ENCODE peak calls at places on chromosomes 13 and 19, in eight cellular contexts. One of them, this sample, is unnamed.

GRCh38 chr19:6802336-6803035 is 30.0 kb downstream of the VAV1 start:
- DNase-seq in AG04450: no peak
- DNase-seq in upper lobe of left lung: no peak
- DNase-seq in progenitor cell of endocrine pancreas: no peak
- DNase-seq in suprapubic skin: peak; percentile 78
- DNase-seq in cerebellar cortex: no peak
- DNase-seq in fibroblast of mammary gland: no peak
- DNase-seq in PC-3: peak; percentile 24
- DNase-seq in this sample: peak; percentile 23

GRCh38 chr13:27295096-27295495 is 24.5 kb downstream of the RASL11A start:
- DNase-seq in upper lobe of left lung: no peak
- DNase-seq in fibroblast of mammary gland: no peak
- DNase-seq in AG04450: no peak
- DNase-seq in PC-3: peak; percentile 18
- DNase-seq in progenitor cell of endocrine pancreas: no peak
- DNase-seq in cerebellar cortex: no peak
- DNase-seq in suprapubic skin: no peak
- DNase-seq in this sample: no peak

GRCh38 chr19:2121416-2122051 is 24.8 kb downstream of the IZUMO4 start:
- DNase-seq in AG04450: no peak
- DNase-seq in fibroblast of mammary gland: no peak
- DNase-seq in progenitor cell of endocrine pancreas: no peak
- DNase-seq in PC-3: no peak
- DNase-seq in suprapubic skin: no peak
- DNase-seq in cerebellar cortex: no peak
- DNase-seq in upper lobe of left lung: peak; percentile 80
- DNase-seq in this sample: no peak

GRCh38 chr13:107395927-107396757 is 819.2 kb downstream of the LIG4 start:
- DNase-seq in cerebellar cortex: no peak
- DNase-seq in PC-3: no peak
- DNase-seq in fibroblast of mammary gland: no peak
- DNase-seq in suprapubic skin: no peak
- DNase-seq in AG04450: no peak
- DNase-seq in upper lobe of left lung: no peak
- DNase-seq in progenitor cell of endocrine pancreas: no peak
- DNase-seq in this sample: no peak

GRCh38 chr13:33031277-33031676 is 15.1 kb downstream of the KL start:
- DNase-seq in progenitor cell of endocrine pancreas: no peak
- DNase-seq in AG04450: no peak
- DNase-seq in cerebellar cortex: no peak
- DNase-seq in fibroblast of mammary gland: no peak
- DNase-seq in suprapubic skin: no peak
- DNase-seq in PC-3: no peak
- DNase-seq in upper lobe of left lung: no peak
- DNase-seq in this sample: no peak

GRCh38 chr13:24199016-24199415 is 38.5 kb downstream of the SPATA13 start:
- DNase-seq in progenitor cell of endocrine pancreas: no peak
- DNase-seq in upper lobe of left lung: no peak
- DNase-seq in suprapubic skin: no peak
- DNase-seq in AG04450: no peak
- DNase-seq in fibroblast of mammary gland: peak; percentile 65
- DNase-seq in PC-3: no peak
- DNase-seq in cerebellar cortex: no peak
- DNase-seq in this sample: no peak

GRCh38 chr19:52897149-52897935 is at the start of gene ZNF320:
- DNase-seq in suprapubic skin: peak; percentile 98
- DNase-seq in AG04450: peak; percentile 71
- DNase-seq in progenitor cell of endocrine pancreas: peak; percentile 95
- DNase-seq in cerebellar cortex: peak; percentile 92
- DNase-seq in upper lobe of left lung: peak; percentile 97
- DNase-seq in fibroblast of mammary gland: peak; percentile 91
- DNase-seq in PC-3: peak; percentile 95
- DNase-seq in this sample: peak; percentile 95

GRCh38 chr13:97975280-97975850 is 21.9 kb downstream of the IPO5 start:
- DNase-seq in PC-3: no peak
- DNase-seq in upper lobe of left lung: no peak
- DNase-seq in fibroblast of mammary gland: no peak
- DNase-seq in AG04450: no peak
- DNase-seq in progenitor cell of endocrine pancreas: no peak
- DNase-seq in suprapubic skin: no peak
- DNase-seq in cerebellar cortex: no peak
- DNase-seq in this sample: no peak

GRCh38 chr19:37519890-37520289 is 13.2 kb downstream of the ZNF793 start:
- DNase-seq in PC-3: peak; percentile 3
- DNase-seq in AG04450: no peak
- DNase-seq in upper lobe of left lung: no peak
- DNase-seq in fibroblast of mammary gland: peak; percentile 14
- DNase-seq in progenitor cell of endocrine pancreas: no peak
- DNase-seq in cerebellar cortex: no peak
- DNase-seq in suprapubic skin: no peak
- DNase-seq in this sample: peak; percentile 37

GRCh38 chr19:7519411-7520130 is 2.9 kb upstream of the MCOLN1 start:
- DNase-seq in fibroblast of mammary gland: no peak
- DNase-seq in upper lobe of left lung: peak; percentile 86
- DNase-seq in cerebellar cortex: no peak
- DNase-seq in PC-3: no peak
- DNase-seq in suprapubic skin: no peak
- DNase-seq in progenitor cell of endocrine pancreas: no peak
- DNase-seq in AG04450: no peak
- DNase-seq in this sample: no peak

GRCh38 chr19:51181913-51182419 is 39.9 kb downstream of the SIGLEC7 start:
- DNase-seq in suprapubic skin: no peak
- DNase-seq in PC-3: no peak
- DNase-seq in upper lobe of left lung: no peak
- DNase-seq in AG04450: no peak
- DNase-seq in progenitor cell of endocrine pancreas: no peak
- DNase-seq in fibroblast of mammary gland: peak; percentile 7
- DNase-seq in cerebellar cortex: peak; percentile 25
- DNase-seq in this sample: no peak

GRCh38 chr19:54631489-54631888 is 1.2 kb downstream of the LILRB1 start:
- DNase-seq in AG04450: no peak
- DNase-seq in suprapubic skin: no peak
- DNase-seq in PC-3: no peak
- DNase-seq in fibroblast of mammary gland: no peak
- DNase-seq in cerebellar cortex: no peak
- DNase-seq in progenitor cell of endocrine pancreas: no peak
- DNase-seq in upper lobe of left lung: no peak
- DNase-seq in this sample: no peak

GRCh38 chr19:12754465-12755196 is 3.0 kb downstream of the BEST2 start:
- DNase-seq in suprapubic skin: no peak
- DNase-seq in fibroblast of mammary gland: no peak
- DNase-seq in upper lobe of left lung: peak; percentile 66
- DNase-seq in AG04450: no peak
- DNase-seq in PC-3: no peak
- DNase-seq in cerebellar cortex: no peak
- DNase-seq in progenitor cell of endocrine pancreas: no peak
- DNase-seq in this sample: no peak

GRCh38 chr19:15479391-15480345 is at the start of gene PGLYRP2:
- DNase-seq in fibroblast of mammary gland: no peak
- DNase-seq in cerebellar cortex: peak; percentile 20
- DNase-seq in AG04450: no peak
- DNase-seq in PC-3: peak; percentile 48
- DNase-seq in upper lobe of left lung: no peak
- DNase-seq in progenitor cell of endocrine pancreas: no peak
- DNase-seq in suprapubic skin: no peak
- DNase-seq in this sample: peak; percentile 17

GRCh38 chr13:113216165-113217056 is 7.0 kb downstream of the CUL4A start:
- DNase-seq in progenitor cell of endocrine pancreas: no peak
- DNase-seq in suprapubic skin: no peak
- DNase-seq in AG04450: no peak
- DNase-seq in fibroblast of mammary gland: peak; percentile 81
- DNase-seq in PC-3: peak; percentile 73
- DNase-seq in cerebellar cortex: peak; percentile 49
- DNase-seq in upper lobe of left lung: no peak
- DNase-seq in this sample: peak; percentile 71

GRCh38 chr13:108812165-108812564 is 182.8 kb downstream of the MYO16 start:
- DNase-seq in progenitor cell of endocrine pancreas: no peak
- DNase-seq in PC-3: no peak
- DNase-seq in fibroblast of mammary gland: no peak
- DNase-seq in upper lobe of left lung: no peak
- DNase-seq in cerebellar cortex: no peak
- DNase-seq in AG04450: no peak
- DNase-seq in suprapubic skin: no peak
- DNase-seq in this sample: no peak

GRCh38 chr13:49693191-49693733 is 2.0 kb upstream of the EBPL start:
- DNase-seq in progenitor cell of endocrine pancreas: no peak
- DNase-seq in cerebellar cortex: no peak
- DNase-seq in suprapubic skin: no peak
- DNase-seq in upper lobe of left lung: no peak
- DNase-seq in AG04450: no peak
- DNase-seq in fibroblast of mammary gland: no peak
- DNase-seq in PC-3: peak; percentile 76
- DNase-seq in this sample: peak; percentile 42

GRCh38 chr19:27762933-27763332 is 1450.0 kb downstream of the UQCRFS1 start:
- DNase-seq in AG04450: no peak
- DNase-seq in progenitor cell of endocrine pancreas: no peak
- DNase-seq in upper lobe of left lung: no peak
- DNase-seq in cerebellar cortex: peak; percentile 80
- DNase-seq in fibroblast of mammary gland: no peak
- DNase-seq in PC-3: no peak
- DNase-seq in suprapubic skin: peak; percentile 24
- DNase-seq in this sample: no peak

GRCh38 chr19:10566658-10567410 is 1.0 kb upstream of the KRI1 start:
- DNase-seq in fibroblast of mammary gland: no peak
- DNase-seq in progenitor cell of endocrine pancreas: no peak
- DNase-seq in upper lobe of left lung: no peak
- DNase-seq in suprapubic skin: no peak
- DNase-seq in cerebellar cortex: no peak
- DNase-seq in PC-3: no peak
- DNase-seq in AG04450: no peak
- DNase-seq in this sample: peak; percentile 26

GRCh38 chr19:55552620-55553019 is 7.3 kb upstream of the SBK3 start:
- DNase-seq in upper lobe of left lung: no peak
- DNase-seq in PC-3: no peak
- DNase-seq in fibroblast of mammary gland: peak; percentile 84
- DNase-seq in suprapubic skin: no peak
- DNase-seq in progenitor cell of endocrine pancreas: no peak
- DNase-seq in AG04450: peak; percentile 51
- DNase-seq in cerebellar cortex: no peak
- DNase-seq in this sample: peak; percentile 71

GRCh38 chr13:58655086-58655485 is 1023.5 kb downstream of the PCDH17 start:
- DNase-seq in progenitor cell of endocrine pancreas: no peak
- DNase-seq in AG04450: no peak
- DNase-seq in suprapubic skin: no peak
- DNase-seq in PC-3: no peak
- DNase-seq in fibroblast of mammary gland: no peak
- DNase-seq in cerebellar cortex: no peak
- DNase-seq in upper lobe of left lung: no peak
- DNase-seq in this sample: no peak

GRCh38 chr19:5963855-5964254 is 14.1 kb downstream of the RANBP3 start:
- DNase-seq in fibroblast of mammary gland: no peak
- DNase-seq in PC-3: no peak
- DNase-seq in cerebellar cortex: no peak
- DNase-seq in upper lobe of left lung: no peak
- DNase-seq in progenitor cell of endocrine pancreas: no peak
- DNase-seq in AG04450: no peak
- DNase-seq in suprapubic skin: no peak
- DNase-seq in this sample: no peak

GRCh38 chr19:49361438-49362047 is 673 bp downstream of the TEAD2 start:
- DNase-seq in cerebellar cortex: peak; percentile 53
- DNase-seq in AG04450: peak; percentile 66
- DNase-seq in suprapubic skin: peak; percentile 89
- DNase-seq in upper lobe of left lung: peak; percentile 94
- DNase-seq in fibroblast of mammary gland: peak; percentile 69
- DNase-seq in progenitor cell of endocrine pancreas: peak; percentile 68
- DNase-seq in PC-3: peak; percentile 80
- DNase-seq in this sample: peak; percentile 63

GRCh38 chr13:64369121-64369520 is 2861.0 kb downstream of the PCDH9 start:
- DNase-seq in cerebellar cortex: no peak
- DNase-seq in upper lobe of left lung: no peak
- DNase-seq in PC-3: no peak
- DNase-seq in suprapubic skin: no peak
- DNase-seq in progenitor cell of endocrine pancreas: no peak
- DNase-seq in fibroblast of mammary gland: peak; percentile 5
- DNase-seq in AG04450: no peak
- DNase-seq in this sample: peak; percentile 17

This sample was measured in ELR.